ENCODE peak calls at places on chromosomes 3 and 15, in nine cellular contexts. One of them, this sample, is unnamed. For H3K27me3, the result is how much of the 10 kb centered on the place peaks cover.

GRCh38 chr3:62374375-62374876 is 1.1 kb upstream of the FEZF2 start:
- DNase-seq in lung: no peak
- DNase-seq in hepatocyte: no peak
- DNase-seq in Peyer's patch: no peak
- DNase-seq in CD8-positive, alpha-beta T cell: no peak
- DNase-seq in breast epithelium: no peak
- DNase-seq in colonic mucosa: no peak
- DNase-seq in PC-3: no peak
- DNase-seq in uterus: no peak
- DNase-seq in this sample: no peak

GRCh38 chr3:99250821-99251355 is 349.4 kb upstream of the DCBLD2 start:
- DNase-seq in PC-3: no peak
- DNase-seq in hepatocyte: no peak
- DNase-seq in breast epithelium: no peak
- DNase-seq in CD8-positive, alpha-beta T cell: no peak
- DNase-seq in Peyer's patch: no peak
- DNase-seq in colonic mucosa: no peak
- DNase-seq in uterus: no peak
- DNase-seq in lung: no peak
- DNase-seq in this sample: no peak

GRCh38 chr3:356947-357346 is 160.4 kb downstream of the CHL1 start:
- DNase-seq in hepatocyte: peak
- DNase-seq in colonic mucosa: no peak
- DNase-seq in breast epithelium: no peak
- DNase-seq in lung: no peak
- DNase-seq in Peyer's patch: no peak
- DNase-seq in CD8-positive, alpha-beta T cell: no peak
- DNase-seq in uterus: peak
- DNase-seq in PC-3: peak
- DNase-seq in this sample: no peak

GRCh38 chr3:187015903-187016638 is 85.7 kb downstream of the ST6GAL1 start:
- DNase-seq in CD8-positive, alpha-beta T cell: no peak
- DNase-seq in hepatocyte: no peak
- DNase-seq in breast epithelium: no peak
- DNase-seq in lung: no peak
- DNase-seq in uterus: no peak
- DNase-seq in colonic mucosa: peak
- DNase-seq in Peyer's patch: peak
- DNase-seq in PC-3: no peak
- DNase-seq in this sample: peak

GRCh38 chr3:65671004-65671403 is 367.7 kb downstream of the MAGI1 start:
- DNase-seq in CD8-positive, alpha-beta T cell: no peak
- DNase-seq in lung: no peak
- DNase-seq in breast epithelium: no peak
- DNase-seq in colonic mucosa: no peak
- DNase-seq in PC-3: no peak
- DNase-seq in hepatocyte: no peak
- DNase-seq in uterus: no peak
- DNase-seq in Peyer's patch: no peak
- DNase-seq in this sample: no peak

GRCh38 chr15:73983211-73983727 is 8.8 kb downstream of the STOML1 start:
- DNase-seq in uterus: peak
- DNase-seq in lung: peak
- DNase-seq in colonic mucosa: peak
- DNase-seq in CD8-positive, alpha-beta T cell: no peak
- DNase-seq in hepatocyte: peak
- DNase-seq in breast epithelium: peak
- DNase-seq in PC-3: peak
- DNase-seq in Peyer's patch: peak
- DNase-seq in this sample: no peak

GRCh38 chr3:8990266-8991215 is 27.3 kb upstream of the RAD18 start:
- DNase-seq in PC-3: no peak
- DNase-seq in CD8-positive, alpha-beta T cell: no peak
- DNase-seq in uterus: no peak
- DNase-seq in hepatocyte: peak
- DNase-seq in breast epithelium: no peak
- DNase-seq in Peyer's patch: no peak
- DNase-seq in lung: no peak
- DNase-seq in colonic mucosa: no peak
- DNase-seq in this sample: no peak

GRCh38 chr3:112303811-112304325 is 9.9 kb upstream of the SLC9C1 start:
- DNase-seq in hepatocyte: peak
- DNase-seq in PC-3: no peak
- DNase-seq in uterus: no peak
- DNase-seq in lung: no peak
- DNase-seq in breast epithelium: no peak
- DNase-seq in CD8-positive, alpha-beta T cell: no peak
- DNase-seq in Peyer's patch: peak
- DNase-seq in colonic mucosa: no peak
- DNase-seq in this sample: no peak

GRCh38 chr3:183309276-183309675 is 56.2 kb downstream of the B3GNT5 start:
- DNase-seq in CD8-positive, alpha-beta T cell: no peak
- DNase-seq in Peyer's patch: no peak
- DNase-seq in breast epithelium: no peak
- DNase-seq in colonic mucosa: peak
- DNase-seq in uterus: no peak
- DNase-seq in hepatocyte: peak
- DNase-seq in lung: no peak
- DNase-seq in PC-3: no peak
- DNase-seq in this sample: no peak

DNA sequence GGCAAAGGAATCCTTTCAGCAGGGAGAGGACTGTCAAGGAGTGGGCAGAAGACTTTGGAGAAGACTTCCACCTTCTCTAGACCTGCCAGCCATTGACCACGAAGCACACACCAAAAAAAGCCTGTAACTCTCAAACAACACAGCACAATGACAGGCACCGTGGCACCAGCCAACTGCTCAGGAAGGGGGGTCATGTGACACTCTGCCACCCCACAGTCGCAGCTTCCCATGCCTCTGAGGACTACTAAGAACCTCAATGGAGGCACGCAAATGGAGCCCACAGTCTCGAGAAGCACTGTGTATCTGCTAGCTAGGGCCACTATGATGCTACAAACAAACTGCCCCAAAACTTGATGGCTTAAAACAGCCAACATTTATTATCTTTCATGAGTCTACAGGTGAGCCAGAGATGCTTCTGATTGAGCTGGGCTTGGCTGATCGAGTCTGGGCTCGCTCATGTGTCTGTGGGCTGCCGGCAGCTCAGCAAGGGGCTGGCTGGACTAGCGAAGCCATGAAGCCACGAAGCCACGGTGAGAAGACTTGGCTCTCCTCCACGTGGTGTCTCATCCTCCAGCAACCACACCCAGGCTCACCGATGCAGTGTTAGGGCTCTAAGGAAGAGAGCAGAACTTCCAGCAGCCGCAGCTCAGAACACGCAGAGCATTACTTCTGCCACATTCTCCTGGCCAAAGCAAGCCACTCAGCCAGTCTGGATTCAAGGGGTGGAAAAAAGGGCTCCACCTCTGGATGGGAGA is 171.6 kb upstream of the IQSEC1 start:
- DNase-seq in uterus: no peak
- DNase-seq in colonic mucosa: no peak
- DNase-seq in hepatocyte: no peak
- DNase-seq in breast epithelium: no peak
- DNase-seq in CD8-positive, alpha-beta T cell: no peak
- DNase-seq in Peyer's patch: no peak
- DNase-seq in lung: no peak
- DNase-seq in PC-3: peak
- DNase-seq in this sample: no peak
- H3K27me3 ChIP-seq in uterus: under half
- H3K27me3 ChIP-seq in colonic mucosa: under half
- H3K27me3 ChIP-seq in hepatocyte: under half
- H3K27me3 ChIP-seq in breast epithelium: under half
- H3K27me3 ChIP-seq in CD8-positive, alpha-beta T cell: under half
- H3K27me3 ChIP-seq in Peyer's patch: under half
- H3K27me3 ChIP-seq in lung: under half
- H3K27me3 ChIP-seq in PC-3: under half
- H3K27me3 ChIP-seq in this sample: under half

GRCh38 chr15:99084965-99085364 is 19.9 kb upstream of the SYNM start:
- DNase-seq in Peyer's patch: no peak
- DNase-seq in CD8-positive, alpha-beta T cell: no peak
- DNase-seq in breast epithelium: peak
- DNase-seq in uterus: peak
- DNase-seq in PC-3: no peak
- DNase-seq in colonic mucosa: no peak
- DNase-seq in lung: no peak
- DNase-seq in hepatocyte: no peak
- DNase-seq in this sample: no peak

GRCh38 chr15:99090011-99090699 is 14.7 kb upstream of the SYNM start:
- DNase-seq in PC-3: no peak
- DNase-seq in hepatocyte: no peak
- DNase-seq in uterus: no peak
- DNase-seq in breast epithelium: peak
- DNase-seq in CD8-positive, alpha-beta T cell: no peak
- DNase-seq in Peyer's patch: peak
- DNase-seq in colonic mucosa: no peak
- DNase-seq in lung: no peak
- DNase-seq in this sample: peak

GRCh38 chr15:99085413-99086326 is 19.2 kb upstream of the SYNM start:
- DNase-seq in Peyer's patch: no peak
- DNase-seq in CD8-positive, alpha-beta T cell: no peak
- DNase-seq in breast epithelium: peak
- DNase-seq in hepatocyte: no peak
- DNase-seq in colonic mucosa: no peak
- DNase-seq in lung: no peak
- DNase-seq in uterus: peak
- DNase-seq in PC-3: no peak
- DNase-seq in this sample: no peak

GRCh38 chr15:99086327-99086667 is 18.6 kb upstream of the SYNM start:
- DNase-seq in PC-3: no peak
- DNase-seq in colonic mucosa: no peak
- DNase-seq in lung: no peak
- DNase-seq in uterus: peak
- DNase-seq in breast epithelium: peak
- DNase-seq in Peyer's patch: no peak
- DNase-seq in hepatocyte: no peak
- DNase-seq in CD8-positive, alpha-beta T cell: no peak
- DNase-seq in this sample: no peak

DNA sequence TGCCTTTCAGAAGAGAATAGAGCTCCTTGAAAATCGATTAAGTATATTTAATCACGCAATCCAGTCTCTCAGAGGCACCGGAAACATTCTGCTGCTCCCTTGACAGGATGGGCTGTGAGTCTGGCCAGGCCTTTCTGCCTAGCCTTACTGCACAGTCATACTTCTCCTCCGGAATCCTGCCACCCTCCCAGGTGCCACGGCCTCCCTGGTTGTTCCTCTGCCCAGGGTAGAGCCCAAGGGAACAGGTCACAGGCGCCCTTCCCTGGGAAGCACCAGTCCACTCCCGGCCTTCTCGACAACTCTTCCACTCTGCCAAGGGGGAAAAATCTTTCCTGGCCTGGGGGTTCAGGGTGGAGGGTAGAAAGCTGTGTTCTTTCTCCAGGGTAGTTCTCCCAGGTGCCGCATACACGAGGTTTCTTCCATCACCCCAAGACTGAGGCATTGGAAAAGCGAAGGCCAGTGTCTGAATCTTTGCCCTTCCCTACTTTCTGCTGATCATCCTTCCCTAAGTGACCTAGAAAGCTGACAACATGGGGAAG is 17.4 kb upstream of the SYNM start:
- DNase-seq in breast epithelium: peak
- DNase-seq in lung: no peak
- DNase-seq in CD8-positive, alpha-beta T cell: no peak
- DNase-seq in PC-3: no peak
- DNase-seq in uterus: peak
- DNase-seq in Peyer's patch: no peak
- DNase-seq in hepatocyte: no peak
- DNase-seq in colonic mucosa: no peak
- DNase-seq in this sample: no peak
- H3K4me3 ChIP-seq in breast epithelium: no peak
- H3K4me3 ChIP-seq in lung: no peak
- H3K4me3 ChIP-seq in CD8-positive, alpha-beta T cell: no peak
- H3K4me3 ChIP-seq in PC-3: no peak
- H3K4me3 ChIP-seq in uterus: no peak
- H3K4me3 ChIP-seq in Peyer's patch: no peak
- H3K4me3 ChIP-seq in hepatocyte: no peak
- H3K4me3 ChIP-seq in colonic mucosa: no peak
- H3K4me3 ChIP-seq in this sample: no peak

GRCh38 chr3:117633207-117633606 is 923.6 kb downstream of the TUSC7 start:
- DNase-seq in hepatocyte: no peak
- DNase-seq in uterus: no peak
- DNase-seq in PC-3: no peak
- DNase-seq in colonic mucosa: no peak
- DNase-seq in Peyer's patch: no peak
- DNase-seq in breast epithelium: no peak
- DNase-seq in lung: no peak
- DNase-seq in CD8-positive, alpha-beta T cell: no peak
- DNase-seq in this sample: no peak

GRCh38 chr3:117632191-117632590 is 922.6 kb downstream of the TUSC7 start:
- DNase-seq in colonic mucosa: no peak
- DNase-seq in PC-3: no peak
- DNase-seq in breast epithelium: no peak
- DNase-seq in Peyer's patch: no peak
- DNase-seq in lung: no peak
- DNase-seq in uterus: no peak
- DNase-seq in CD8-positive, alpha-beta T cell: no peak
- DNase-seq in hepatocyte: no peak
- DNase-seq in this sample: no peak

GRCh38 chr3:117637666-117638065 is 928.1 kb downstream of the TUSC7 start:
- DNase-seq in breast epithelium: no peak
- DNase-seq in colonic mucosa: no peak
- DNase-seq in PC-3: no peak
- DNase-seq in CD8-positive, alpha-beta T cell: no peak
- DNase-seq in lung: no peak
- DNase-seq in Peyer's patch: no peak
- DNase-seq in hepatocyte: no peak
- DNase-seq in uterus: no peak
- DNase-seq in this sample: no peak
- TF ChIP-seq CTCF in breast epithelium: no peak
- TF ChIP-seq CTCF in colonic mucosa: no peak
- TF ChIP-seq CTCF in PC-3: no peak
- TF ChIP-seq CTCF in CD8-positive, alpha-beta T cell: no peak
- TF ChIP-seq CTCF in lung: no peak
- TF ChIP-seq CTCF in Peyer's patch: no peak
- TF ChIP-seq CTCF in hepatocyte: no peak
- TF ChIP-seq CTCF in uterus: no peak
- TF ChIP-seq CTCF in this sample: no peak

GRCh38 chr15:79617071-79617470 is 184.9 kb downstream of the MINAR1 start:
- DNase-seq in hepatocyte: no peak
- DNase-seq in lung: no peak
- DNase-seq in uterus: no peak
- DNase-seq in CD8-positive, alpha-beta T cell: no peak
- DNase-seq in Peyer's patch: no peak
- DNase-seq in PC-3: no peak
- DNase-seq in breast epithelium: no peak
- DNase-seq in colonic mucosa: no peak
- DNase-seq in this sample: no peak

GRCh38 chr15:79610021-79610420 is 177.9 kb downstream of the MINAR1 start:
- DNase-seq in Peyer's patch: no peak
- DNase-seq in lung: no peak
- DNase-seq in uterus: no peak
- DNase-seq in colonic mucosa: no peak
- DNase-seq in PC-3: no peak
- DNase-seq in breast epithelium: no peak
- DNase-seq in CD8-positive, alpha-beta T cell: no peak
- DNase-seq in hepatocyte: no peak
- DNase-seq in this sample: no peak

DNA sequence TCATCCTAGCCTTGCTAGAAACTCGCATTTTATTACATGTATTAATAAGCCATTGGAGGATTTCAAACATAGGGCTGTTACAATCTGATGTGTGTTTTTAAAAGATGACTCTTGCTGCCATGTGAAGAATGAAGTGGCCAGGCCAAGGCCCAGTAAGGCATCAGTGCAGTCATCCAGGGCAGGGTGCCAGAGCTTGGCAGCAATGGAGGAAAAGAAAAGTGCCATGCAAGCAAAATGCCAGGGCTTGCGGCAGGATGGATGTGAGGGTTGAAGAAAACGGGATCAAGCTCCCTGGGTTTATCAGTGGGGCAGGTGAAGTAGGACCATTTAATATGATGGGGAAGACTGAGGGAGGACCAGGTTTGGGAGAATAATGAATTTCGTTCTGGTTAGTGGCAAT is 183.6 kb downstream of the MINAR1 start:
- DNase-seq in uterus: no peak
- DNase-seq in PC-3: no peak
- DNase-seq in breast epithelium: no peak
- DNase-seq in colonic mucosa: no peak
- DNase-seq in hepatocyte: no peak
- DNase-seq in CD8-positive, alpha-beta T cell: no peak
- DNase-seq in Peyer's patch: no peak
- DNase-seq in lung: no peak
- DNase-seq in this sample: no peak
- H3K27me3 ChIP-seq in uterus: under half
- H3K27me3 ChIP-seq in PC-3: under half
- H3K27me3 ChIP-seq in breast epithelium: under half
- H3K27me3 ChIP-seq in colonic mucosa: under half
- H3K27me3 ChIP-seq in hepatocyte: under half
- H3K27me3 ChIP-seq in CD8-positive, alpha-beta T cell: under half
- H3K27me3 ChIP-seq in Peyer's patch: under half
- H3K27me3 ChIP-seq in lung: under half
- H3K27me3 ChIP-seq in this sample: under half

This sample was measured in GM06990.